ENCODE peak calls at places on chromosomes 4 and X, in six cellular contexts. One of them, this sample, is unnamed.

GRCh38 chr4:123976285-123976684 is 579.7 kb downstream of the SPRY1 start:
- DNase-seq in H1: no peak
- DNase-seq in mesendoderm: peak
- DNase-seq in neuronal stem cell: peak
- DNase-seq in mesenchymal stem cell: peak
- DNase-seq in H9: no peak
- DNase-seq in this sample: peak

GRCh38 chr4:30904593-30904992 is 184.4 kb downstream of the PCDH7 start:
- DNase-seq in neuronal stem cell: no peak
- DNase-seq in H1: no peak
- DNase-seq in H9: no peak
- DNase-seq in mesendoderm: no peak
- DNase-seq in mesenchymal stem cell: no peak
- DNase-seq in this sample: no peak

GRCh38 chr4:7059673-7060072 is 8.2 kb downstream of the GRPEL1 start:
- DNase-seq in mesenchymal stem cell: no peak
- DNase-seq in H1: no peak
- DNase-seq in neuronal stem cell: no peak
- DNase-seq in H9: no peak
- DNase-seq in mesendoderm: no peak
- DNase-seq in this sample: no peak

GRCh38 chr4:15779336-15779735 is 1.2 kb downstream of the CD38 start:
- DNase-seq in mesenchymal stem cell: peak
- DNase-seq in H9: peak
- DNase-seq in neuronal stem cell: peak
- DNase-seq in H1: no peak
- DNase-seq in mesendoderm: peak
- DNase-seq in this sample: peak

GRCh38 chrX:1222511-1223252 is 10.2 kb upstream of the CRLF2 start:
- DNase-seq in mesenchymal stem cell: peak
- DNase-seq in neuronal stem cell: no peak
- DNase-seq in mesendoderm: no peak
- DNase-seq in H9: no peak
- DNase-seq in H1: no peak
- DNase-seq in this sample: no peak

GRCh38 chrX:118325453-118325852 is 20.5 kb upstream of the WDR44 start:
- DNase-seq in H1: no peak
- DNase-seq in mesenchymal stem cell: no peak
- DNase-seq in neuronal stem cell: no peak
- DNase-seq in H9: no peak
- DNase-seq in mesendoderm: no peak
- DNase-seq in this sample: no peak

GRCh38 chrX:32673193-32673592 is 538.2 kb downstream of the DMD start:
- DNase-seq in H1: no peak
- DNase-seq in mesenchymal stem cell: peak
- DNase-seq in mesendoderm: peak
- DNase-seq in neuronal stem cell: no peak
- DNase-seq in H9: no peak
- DNase-seq in this sample: peak

GRCh38 chr4:168514249-168514852 is 17.5 kb downstream of the PALLD start:
- DNase-seq in H1: no peak
- DNase-seq in neuronal stem cell: no peak
- DNase-seq in mesendoderm: peak
- DNase-seq in mesenchymal stem cell: peak
- DNase-seq in H9: no peak
- DNase-seq in this sample: peak

GRCh38 chr4:140315032-140315826 is 58.2 kb upstream of the SCOC start:
- DNase-seq in neuronal stem cell: no peak
- DNase-seq in mesendoderm: no peak
- DNase-seq in H9: no peak
- DNase-seq in mesenchymal stem cell: no peak
- DNase-seq in H1: no peak
- DNase-seq in this sample: peak

GRCh38 chr4:89737888-89738287 is 99.1 kb downstream of the SNCA start:
- DNase-seq in H1: no peak
- DNase-seq in mesendoderm: no peak
- DNase-seq in neuronal stem cell: no peak
- DNase-seq in mesenchymal stem cell: no peak
- DNase-seq in H9: no peak
- DNase-seq in this sample: no peak

GRCh38 chrX:50905334-50905733 is 5.2 kb upstream of the BMP15 start:
- DNase-seq in mesenchymal stem cell: no peak
- DNase-seq in mesendoderm: peak
- DNase-seq in H1: no peak
- DNase-seq in neuronal stem cell: no peak
- DNase-seq in H9: no peak
- DNase-seq in this sample: no peak

GRCh38 chr4:25862411-25863346 is at the start of gene SEL1L3:
- DNase-seq in mesendoderm: no peak
- DNase-seq in H1: peak
- DNase-seq in H9: peak
- DNase-seq in mesenchymal stem cell: no peak
- DNase-seq in neuronal stem cell: peak
- DNase-seq in this sample: no peak

GRCh38 chr4:16674133-16674532 is 224.3 kb downstream of the LDB2 start:
- DNase-seq in neuronal stem cell: no peak
- DNase-seq in mesendoderm: no peak
- DNase-seq in H1: no peak
- DNase-seq in mesenchymal stem cell: no peak
- DNase-seq in H9: no peak
- DNase-seq in this sample: no peak

GRCh38 chr4:110510955-110511544 is 35.1 kb downstream of the ENPEP start:
- DNase-seq in mesendoderm: peak
- DNase-seq in neuronal stem cell: peak
- DNase-seq in H9: no peak
- DNase-seq in H1: no peak
- DNase-seq in mesenchymal stem cell: peak
- DNase-seq in this sample: peak

GRCh38 chr4:52588097-52588496 is 71.0 kb downstream of the USP46 start:
- DNase-seq in H9: peak
- DNase-seq in neuronal stem cell: no peak
- DNase-seq in mesendoderm: peak
- DNase-seq in H1: peak
- DNase-seq in mesenchymal stem cell: peak
- DNase-seq in this sample: peak

GRCh38 chrX:153924149-153924861 is 1.8 kb downstream of the ARHGAP4 start:
- DNase-seq in mesenchymal stem cell: peak
- DNase-seq in mesendoderm: peak
- DNase-seq in neuronal stem cell: no peak
- DNase-seq in H9: no peak
- DNase-seq in H1: no peak
- DNase-seq in this sample: peak

GRCh38 chr4:65658117-65658516 is 12.2 kb downstream of the EPHA5 start:
- DNase-seq in mesenchymal stem cell: no peak
- DNase-seq in H9: no peak
- DNase-seq in neuronal stem cell: no peak
- DNase-seq in mesendoderm: peak
- DNase-seq in H1: no peak
- DNase-seq in this sample: no peak

GRCh38 chrX:24190500-24191156 is 41.1 kb downstream of the ZFX start:
- DNase-seq in mesenchymal stem cell: peak
- DNase-seq in neuronal stem cell: no peak
- DNase-seq in H1: no peak
- DNase-seq in H9: no peak
- DNase-seq in mesendoderm: no peak
- DNase-seq in this sample: peak

GRCh38 chr4:41538887-41539498 is 1.0 kb downstream of the LIMCH1 start:
- DNase-seq in H9: peak
- DNase-seq in mesenchymal stem cell: no peak
- DNase-seq in neuronal stem cell: no peak
- DNase-seq in H1: no peak
- DNase-seq in mesendoderm: no peak
- DNase-seq in this sample: no peak

GRCh38 chrX:123860506-123860840 is 620 bp downstream of the XIAP start:
- DNase-seq in H9: no peak
- DNase-seq in mesenchymal stem cell: peak
- DNase-seq in H1: no peak
- DNase-seq in mesendoderm: no peak
- DNase-seq in neuronal stem cell: no peak
- DNase-seq in this sample: no peak

GRCh38 chrX:46737462-46737861 is 21.5 kb downstream of the SLC9A7 start:
- DNase-seq in H1: no peak
- DNase-seq in neuronal stem cell: no peak
- DNase-seq in mesenchymal stem cell: peak
- DNase-seq in mesendoderm: no peak
- DNase-seq in H9: no peak
- DNase-seq in this sample: peak

GRCh38 chr4:8303485-8304281 is 34.1 kb downstream of the HTRA3 start:
- DNase-seq in neuronal stem cell: no peak
- DNase-seq in H9: no peak
- DNase-seq in mesendoderm: peak
- DNase-seq in mesenchymal stem cell: peak
- DNase-seq in H1: no peak
- DNase-seq in this sample: peak

GRCh38 chrX:17552251-17552650 is 177.3 kb downstream of the NHS start:
- DNase-seq in mesendoderm: no peak
- DNase-seq in mesenchymal stem cell: peak
- DNase-seq in neuronal stem cell: no peak
- DNase-seq in H9: no peak
- DNase-seq in H1: no peak
- DNase-seq in this sample: peak

GRCh38 chrX:7943600-7944245 is 16.5 kb upstream of the PNPLA4 start:
- DNase-seq in mesendoderm: no peak
- DNase-seq in H1: no peak
- DNase-seq in mesenchymal stem cell: no peak
- DNase-seq in H9: no peak
- DNase-seq in neuronal stem cell: no peak
- DNase-seq in this sample: no peak

GRCh38 chr4:158667651-158668198 is 4.0 kb downstream of the C4orf46 start:
- DNase-seq in mesendoderm: peak
- DNase-seq in H9: no peak
- DNase-seq in mesenchymal stem cell: peak
- DNase-seq in H1: no peak
- DNase-seq in neuronal stem cell: no peak
- DNase-seq in this sample: peak

GRCh38 chrX:93422693-93423092 is 250.7 kb downstream of the NAP1L3 start:
- DNase-seq in mesenchymal stem cell: no peak
- DNase-seq in neuronal stem cell: peak
- DNase-seq in H1: peak
- DNase-seq in mesendoderm: peak
- DNase-seq in H9: peak
- DNase-seq in this sample: peak

GRCh38 chr4:59762344-59762743 is 1437.8 kb upstream of the ADGRL3 start:
- DNase-seq in mesendoderm: no peak
- DNase-seq in H1: no peak
- DNase-seq in H9: no peak
- DNase-seq in mesenchymal stem cell: no peak
- DNase-seq in neuronal stem cell: no peak
- DNase-seq in this sample: no peak

GRCh38 chrX:24682739-24683432 is 10.8 kb upstream of the POLA1 start:
- DNase-seq in H9: no peak
- DNase-seq in mesendoderm: no peak
- DNase-seq in H1: no peak
- DNase-seq in neuronal stem cell: no peak
- DNase-seq in mesenchymal stem cell: no peak
- DNase-seq in this sample: no peak

GRCh38 chr4:158775091-158775651 is 6.3 kb downstream of the FNIP2 start:
- DNase-seq in neuronal stem cell: no peak
- DNase-seq in mesendoderm: no peak
- DNase-seq in H1: no peak
- DNase-seq in H9: no peak
- DNase-seq in mesenchymal stem cell: peak
- DNase-seq in this sample: peak

GRCh38 chrX:130120321-130120731 is 10.0 kb upstream of the ELF4 start:
- DNase-seq in H1: no peak
- DNase-seq in mesendoderm: peak
- DNase-seq in H9: peak
- DNase-seq in neuronal stem cell: no peak
- DNase-seq in mesenchymal stem cell: peak
- DNase-seq in this sample: no peak
- H2BK120ac ChIP-seq in H1: no peak
- H2BK120ac ChIP-seq in mesendoderm: no peak
- H2BK120ac ChIP-seq in H9: no peak
- H2BK120ac ChIP-seq in neuronal stem cell: no peak
- H2BK120ac ChIP-seq in mesenchymal stem cell: no peak
- H2BK120ac ChIP-seq in this sample: peak

DNA sequence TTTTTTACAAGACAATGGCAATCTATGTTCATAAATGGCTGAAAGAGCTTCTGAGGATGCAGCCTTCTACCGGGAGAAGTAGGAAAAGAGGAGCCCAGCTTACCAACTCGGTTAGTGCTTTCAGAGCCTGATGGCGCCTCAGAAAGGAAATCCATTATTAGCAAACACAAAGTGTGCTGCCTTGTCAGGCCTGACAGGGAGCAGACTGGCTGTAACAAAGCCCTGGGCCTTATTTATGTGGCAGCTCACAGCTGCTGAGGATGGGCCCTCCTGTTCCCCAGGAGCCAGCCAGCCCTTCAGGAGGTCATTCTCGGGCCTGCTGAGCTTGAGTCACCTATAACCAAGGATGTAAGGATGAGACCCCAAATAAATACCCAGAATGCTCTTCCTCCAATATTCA is 226.8 kb upstream of the RASGEF1B start:
- DNase-seq in mesenchymal stem cell: no peak
- DNase-seq in mesendoderm: peak
- DNase-seq in H9: no peak
- DNase-seq in neuronal stem cell: peak
- DNase-seq in H1: no peak
- DNase-seq in this sample: no peak
- H4K8ac ChIP-seq in mesenchymal stem cell: no peak
- H4K8ac ChIP-seq in mesendoderm: no peak
- H4K8ac ChIP-seq in H9: no peak
- H4K8ac ChIP-seq in neuronal stem cell: no peak
- H4K8ac ChIP-seq in H1: no peak
- H4K8ac ChIP-seq in this sample: no peak

GRCh38 chr4:1246111-1246881 is 2.6 kb downstream of the CTBP1 start:
- DNase-seq in neuronal stem cell: no peak
- DNase-seq in mesenchymal stem cell: peak
- DNase-seq in H1: no peak
- DNase-seq in H9: peak
- DNase-seq in mesendoderm: no peak
- DNase-seq in this sample: no peak

GRCh38 chr4:1245481-1246051 is 3.4 kb downstream of the CTBP1 start:
- DNase-seq in mesenchymal stem cell: no peak
- DNase-seq in H9: no peak
- DNase-seq in mesendoderm: no peak
- DNase-seq in neuronal stem cell: no peak
- DNase-seq in H1: no peak
- DNase-seq in this sample: no peak

GRCh38 chr4:1247811-1248261 is 1.1 kb downstream of the CTBP1 start:
- DNase-seq in mesenchymal stem cell: peak
- DNase-seq in H9: peak
- DNase-seq in neuronal stem cell: peak
- DNase-seq in H1: no peak
- DNase-seq in mesendoderm: no peak
- DNase-seq in this sample: no peak

GRCh38 chr4:1248262-1249147 is at the start of gene CTBP1:
- DNase-seq in H9: peak
- DNase-seq in H1: no peak
- DNase-seq in neuronal stem cell: peak
- DNase-seq in mesendoderm: peak
- DNase-seq in mesenchymal stem cell: peak
- DNase-seq in this sample: peak

GRCh38 chr4:1246901-1247810 is 1.8 kb downstream of the CTBP1 start:
- DNase-seq in mesendoderm: peak
- DNase-seq in H9: peak
- DNase-seq in mesenchymal stem cell: no peak
- DNase-seq in H1: no peak
- DNase-seq in neuronal stem cell: no peak
- DNase-seq in this sample: no peak
- H2BK120ac ChIP-seq in mesendoderm: no peak
- H2BK120ac ChIP-seq in H9: no peak
- H2BK120ac ChIP-seq in mesenchymal stem cell: peak
- H2BK120ac ChIP-seq in H1: no peak
- H2BK120ac ChIP-seq in neuronal stem cell: peak
- H2BK120ac ChIP-seq in this sample: peak

GRCh38 chr4:74933562-74934015 is 673 bp downstream of the PARM1 start:
- DNase-seq in H1: no peak
- DNase-seq in neuronal stem cell: no peak
- DNase-seq in mesendoderm: peak
- DNase-seq in mesenchymal stem cell: peak
- DNase-seq in H9: peak
- DNase-seq in this sample: no peak
- H4K8ac ChIP-seq in H1: peak
- H4K8ac ChIP-seq in neuronal stem cell: peak
- H4K8ac ChIP-seq in mesendoderm: no peak
- H4K8ac ChIP-seq in mesenchymal stem cell: peak
- H4K8ac ChIP-seq in H9: no peak
- H4K8ac ChIP-seq in this sample: no peak

This sample was measured in IMR-90.